ENCODE peak calls at places on chromosomes 7 and 10, in six cellular contexts. One of them, this sample, is unnamed.
A peak's percentile ranks its signal among the peaks of the same experiment; 100 is the strongest.

GRCh38 chr10:120601999-120602398 is 145.0 kb downstream of the PLPP4 start:
- DNase-seq in upper lobe of right lung: no peak
- DNase-seq in astrocyte of the spinal cord: no peak
- DNase-seq in ovary: no peak
- DNase-seq in prostate gland: no peak
- DNase-seq in CD8-positive, alpha-beta T cell: no peak
- DNase-seq in this sample: no peak

GRCh38 chr7:47482013-47482761 is 99.7 kb downstream of the TNS3 start:
- DNase-seq in ovary: no peak
- DNase-seq in upper lobe of right lung: no peak
- DNase-seq in astrocyte of the spinal cord: peak; percentile 92
- DNase-seq in CD8-positive, alpha-beta T cell: no peak
- DNase-seq in prostate gland: no peak
- DNase-seq in this sample: no peak

GRCh38 chr7:95246935-95247370 is 77.4 kb downstream of the PON1 start:
- DNase-seq in upper lobe of right lung: no peak
- DNase-seq in astrocyte of the spinal cord: peak; percentile 78
- DNase-seq in CD8-positive, alpha-beta T cell: no peak
- DNase-seq in ovary: no peak
- DNase-seq in prostate gland: peak; percentile 17
- DNase-seq in this sample: peak; percentile 5

GRCh38 chr7:31938650-31939049 is 131.6 kb downstream of the PDE1C start:
- DNase-seq in upper lobe of right lung: no peak
- DNase-seq in prostate gland: no peak
- DNase-seq in astrocyte of the spinal cord: peak; percentile 43
- DNase-seq in CD8-positive, alpha-beta T cell: no peak
- DNase-seq in ovary: no peak
- DNase-seq in this sample: no peak

GRCh38 chr10:83647519-83647918 is 491.8 kb upstream of the GHITM start:
- DNase-seq in upper lobe of right lung: no peak
- DNase-seq in prostate gland: no peak
- DNase-seq in astrocyte of the spinal cord: no peak
- DNase-seq in CD8-positive, alpha-beta T cell: no peak
- DNase-seq in ovary: no peak
- DNase-seq in this sample: no peak

GRCh38 chr10:74189999-74190421 is 39.0 kb downstream of the ADK start:
- DNase-seq in CD8-positive, alpha-beta T cell: peak; percentile 24
- DNase-seq in ovary: no peak
- DNase-seq in astrocyte of the spinal cord: peak; percentile 88
- DNase-seq in upper lobe of right lung: no peak
- DNase-seq in prostate gland: peak; percentile 70
- DNase-seq in this sample: no peak

GRCh38 chr10:102951316-102951715 is 33.2 kb downstream of the CNNM2 start:
- DNase-seq in ovary: no peak
- DNase-seq in prostate gland: no peak
- DNase-seq in astrocyte of the spinal cord: no peak
- DNase-seq in upper lobe of right lung: no peak
- DNase-seq in CD8-positive, alpha-beta T cell: no peak
- DNase-seq in this sample: no peak

GRCh38 chr7:134908289-134908688 is 78.0 kb upstream of the AGBL3 start:
- DNase-seq in prostate gland: no peak
- DNase-seq in ovary: no peak
- DNase-seq in upper lobe of right lung: no peak
- DNase-seq in astrocyte of the spinal cord: peak; percentile 48
- DNase-seq in CD8-positive, alpha-beta T cell: no peak
- DNase-seq in this sample: peak; percentile 29

GRCh38 chr10:94315975-94316464 is 46.7 kb downstream of the NOC3L start:
- DNase-seq in prostate gland: no peak
- DNase-seq in CD8-positive, alpha-beta T cell: no peak
- DNase-seq in astrocyte of the spinal cord: peak; percentile 76
- DNase-seq in upper lobe of right lung: no peak
- DNase-seq in ovary: no peak
- DNase-seq in this sample: no peak

GRCh38 chr7:158963780-158964222 is 107.4 kb downstream of the DYNC2I1 start:
- DNase-seq in prostate gland: no peak
- DNase-seq in CD8-positive, alpha-beta T cell: no peak
- DNase-seq in ovary: no peak
- DNase-seq in upper lobe of right lung: no peak
- DNase-seq in astrocyte of the spinal cord: no peak
- DNase-seq in this sample: no peak

GRCh38 chr10:82910301-82910700 is 1035.3 kb downstream of the NRG3 start:
- DNase-seq in ovary: no peak
- DNase-seq in prostate gland: no peak
- DNase-seq in astrocyte of the spinal cord: no peak
- DNase-seq in upper lobe of right lung: no peak
- DNase-seq in CD8-positive, alpha-beta T cell: no peak
- DNase-seq in this sample: no peak

GRCh38 chr10:112802411-112803060 is 147.5 kb upstream of the TCF7L2 start:
- DNase-seq in CD8-positive, alpha-beta T cell: no peak
- DNase-seq in ovary: no peak
- DNase-seq in prostate gland: no peak
- DNase-seq in astrocyte of the spinal cord: no peak
- DNase-seq in upper lobe of right lung: no peak
- DNase-seq in this sample: no peak

GRCh38 chr7:52726986-52727385 is 308.4 kb upstream of the POM121L12 start:
- DNase-seq in CD8-positive, alpha-beta T cell: no peak
- DNase-seq in prostate gland: no peak
- DNase-seq in ovary: no peak
- DNase-seq in upper lobe of right lung: no peak
- DNase-seq in astrocyte of the spinal cord: no peak
- DNase-seq in this sample: no peak

GRCh38 chr10:6815346-6815745 is 235.3 kb upstream of the PRKCQ start:
- DNase-seq in upper lobe of right lung: no peak
- DNase-seq in ovary: no peak
- DNase-seq in prostate gland: no peak
- DNase-seq in CD8-positive, alpha-beta T cell: no peak
- DNase-seq in astrocyte of the spinal cord: no peak
- DNase-seq in this sample: no peak

GRCh38 chr7:55570939-55571338 is 1.4 kb downstream of the VOPP1 start:
- DNase-seq in CD8-positive, alpha-beta T cell: no peak
- DNase-seq in prostate gland: no peak
- DNase-seq in ovary: no peak
- DNase-seq in upper lobe of right lung: no peak
- DNase-seq in astrocyte of the spinal cord: peak; percentile 81
- DNase-seq in this sample: no peak

GRCh38 chr10:34249634-34250033 is 565.5 kb downstream of the PARD3 start:
- DNase-seq in prostate gland: no peak
- DNase-seq in upper lobe of right lung: no peak
- DNase-seq in ovary: no peak
- DNase-seq in CD8-positive, alpha-beta T cell: no peak
- DNase-seq in astrocyte of the spinal cord: no peak
- DNase-seq in this sample: no peak

GRCh38 chr10:19572056-19572455 is 244.2 kb upstream of the PLXDC2 start:
- DNase-seq in upper lobe of right lung: no peak
- DNase-seq in prostate gland: no peak
- DNase-seq in astrocyte of the spinal cord: peak; percentile 2
- DNase-seq in ovary: no peak
- DNase-seq in CD8-positive, alpha-beta T cell: no peak
- DNase-seq in this sample: no peak

GRCh38 chr10:50275650-50276235 is 24.4 kb upstream of the ASAH2 start:
- DNase-seq in prostate gland: peak; percentile 12
- DNase-seq in ovary: no peak
- DNase-seq in astrocyte of the spinal cord: no peak
- DNase-seq in CD8-positive, alpha-beta T cell: peak; percentile 14
- DNase-seq in upper lobe of right lung: no peak
- DNase-seq in this sample: no peak

GRCh38 chr7:14457567-14458453 is 444.7 kb downstream of the DGKB start:
- DNase-seq in astrocyte of the spinal cord: peak; percentile 88
- DNase-seq in ovary: peak; percentile 32
- DNase-seq in CD8-positive, alpha-beta T cell: peak; percentile 53
- DNase-seq in upper lobe of right lung: peak; percentile 63
- DNase-seq in prostate gland: peak; percentile 67
- DNase-seq in this sample: no peak

GRCh38 chr10:117134084-117135025 is 3.7 kb downstream of the VAX1 start:
- DNase-seq in upper lobe of right lung: no peak
- DNase-seq in prostate gland: no peak
- DNase-seq in CD8-positive, alpha-beta T cell: no peak
- DNase-seq in astrocyte of the spinal cord: no peak
- DNase-seq in ovary: no peak
- DNase-seq in this sample: peak; percentile 14

GRCh38 chr10:117135026-117135372 is 3.1 kb downstream of the VAX1 start:
- DNase-seq in ovary: no peak
- DNase-seq in CD8-positive, alpha-beta T cell: no peak
- DNase-seq in prostate gland: no peak
- DNase-seq in upper lobe of right lung: no peak
- DNase-seq in astrocyte of the spinal cord: no peak
- DNase-seq in this sample: no peak

GRCh38 chr10:117132751-117133231 is 5.3 kb downstream of the VAX1 start:
- DNase-seq in astrocyte of the spinal cord: no peak
- DNase-seq in upper lobe of right lung: no peak
- DNase-seq in prostate gland: no peak
- DNase-seq in CD8-positive, alpha-beta T cell: no peak
- DNase-seq in ovary: no peak
- DNase-seq in this sample: no peak

GRCh38 chr10:117131390-117132327 is 6.4 kb downstream of the VAX1 start:
- DNase-seq in upper lobe of right lung: no peak
- DNase-seq in ovary: no peak
- DNase-seq in CD8-positive, alpha-beta T cell: no peak
- DNase-seq in prostate gland: no peak
- DNase-seq in astrocyte of the spinal cord: no peak
- DNase-seq in this sample: peak; percentile 6

DNA sequence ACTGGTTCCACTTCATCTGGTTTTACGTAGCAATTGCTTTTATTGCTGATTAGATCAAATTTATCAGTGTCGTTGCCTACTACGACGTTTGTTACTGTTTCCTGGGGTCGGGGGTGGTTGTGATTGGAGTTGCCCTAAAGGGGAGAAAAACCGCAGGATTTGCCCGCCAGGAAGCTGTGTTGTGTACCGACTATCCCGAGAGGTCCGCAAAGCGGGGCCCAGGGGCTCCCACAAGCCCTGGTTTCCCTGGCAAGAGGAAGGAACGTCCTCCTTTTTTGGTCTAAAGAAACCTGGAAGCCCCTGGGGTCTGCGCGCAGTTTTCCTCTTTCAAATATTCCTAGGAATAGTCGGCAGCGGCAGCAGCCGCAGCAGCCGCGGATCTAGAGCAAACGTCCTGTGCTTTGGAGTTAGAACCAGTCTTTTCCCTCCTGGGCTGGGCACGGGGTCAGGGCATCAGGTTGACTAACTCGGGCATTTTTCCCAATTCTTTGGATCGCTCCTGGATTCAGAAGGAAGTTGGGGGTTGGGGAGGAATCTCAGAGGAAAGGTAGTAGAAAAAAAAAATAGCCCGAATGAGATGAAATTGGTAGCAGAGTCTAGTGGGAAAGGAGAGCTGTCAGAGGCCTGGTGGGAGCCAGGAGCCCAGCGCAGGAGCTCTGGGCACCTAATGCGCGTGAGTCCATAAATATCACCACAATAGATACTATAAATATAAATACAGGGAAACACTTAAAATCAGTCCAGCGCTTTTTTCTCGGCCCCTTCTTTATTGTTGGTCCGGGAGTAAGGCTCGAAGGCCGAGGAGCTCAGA is 4.6 kb downstream of the VAX1 start:
- DNase-seq in CD8-positive, alpha-beta T cell: no peak
- DNase-seq in upper lobe of right lung: no peak
- DNase-seq in astrocyte of the spinal cord: no peak
- DNase-seq in ovary: no peak
- DNase-seq in prostate gland: no peak
- DNase-seq in this sample: no peak
- H3K4me3 ChIP-seq in CD8-positive, alpha-beta T cell: no peak overlapping the region
- H3K4me3 ChIP-seq in upper lobe of right lung: no peak overlapping the region
- H3K4me3 ChIP-seq in astrocyte of the spinal cord: no peak overlapping the region
- H3K4me3 ChIP-seq in ovary: no peak overlapping the region
- H3K4me3 ChIP-seq in prostate gland: no peak overlapping the region
- H3K4me3 ChIP-seq in this sample: no peak overlapping the region

GRCh38 chr10:96625173-96625572 is 38.4 kb upstream of the TM9SF3 start:
- DNase-seq in astrocyte of the spinal cord: no peak
- DNase-seq in prostate gland: no peak
- DNase-seq in ovary: no peak
- DNase-seq in CD8-positive, alpha-beta T cell: no peak
- DNase-seq in upper lobe of right lung: no peak
- DNase-seq in this sample: no peak
- TF ChIP-seq CTCF in astrocyte of the spinal cord: no peak
- TF ChIP-seq CTCF in prostate gland: no peak
- TF ChIP-seq CTCF in ovary: no peak
- TF ChIP-seq CTCF in CD8-positive, alpha-beta T cell: no peak
- TF ChIP-seq CTCF in upper lobe of right lung: no peak
- TF ChIP-seq CTCF in this sample: no peak

GRCh38 chr7:131525820-131526219 is 30.6 kb downstream of the PODXL start:
- DNase-seq in prostate gland: no peak
- DNase-seq in upper lobe of right lung: no peak
- DNase-seq in astrocyte of the spinal cord: no peak
- DNase-seq in CD8-positive, alpha-beta T cell: no peak
- DNase-seq in ovary: no peak
- DNase-seq in this sample: no peak
- H3K4me3 ChIP-seq in prostate gland: no peak overlapping the region
- H3K4me3 ChIP-seq in upper lobe of right lung: no peak overlapping the region
- H3K4me3 ChIP-seq in astrocyte of the spinal cord: no peak overlapping the region
- H3K4me3 ChIP-seq in CD8-positive, alpha-beta T cell: no peak overlapping the region
- H3K4me3 ChIP-seq in ovary: no peak overlapping the region
- H3K4me3 ChIP-seq in this sample: no peak overlapping the region

DNA sequence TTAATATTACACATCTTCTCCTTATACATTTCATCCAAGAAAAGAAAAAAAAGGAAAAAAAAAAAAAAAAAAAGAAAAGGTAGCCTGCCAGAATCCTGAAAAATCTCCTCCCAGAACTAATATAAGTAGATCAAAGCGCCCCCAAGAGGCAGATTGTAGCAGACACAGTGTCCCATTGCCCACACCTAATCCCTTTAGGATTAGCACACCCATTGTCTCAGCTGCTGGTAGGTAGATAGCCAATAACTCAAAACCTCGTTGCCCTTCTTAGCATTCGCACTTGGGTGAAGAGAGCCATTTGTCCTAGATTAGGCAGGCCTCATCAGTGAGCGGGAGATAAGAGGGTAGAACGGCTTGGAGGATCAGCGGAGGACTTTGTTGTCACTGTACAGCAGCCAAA is 100.2 kb upstream of the SORCS1 start:
- DNase-seq in prostate gland: no peak
- DNase-seq in astrocyte of the spinal cord: no peak
- DNase-seq in CD8-positive, alpha-beta T cell: no peak
- DNase-seq in ovary: no peak
- DNase-seq in upper lobe of right lung: no peak
- DNase-seq in this sample: no peak
- TF ChIP-seq CTCF in prostate gland: no peak
- TF ChIP-seq CTCF in astrocyte of the spinal cord: no peak
- TF ChIP-seq CTCF in CD8-positive, alpha-beta T cell: no peak
- TF ChIP-seq CTCF in ovary: no peak
- TF ChIP-seq CTCF in upper lobe of right lung: peak; percentile 12
- TF ChIP-seq CTCF in this sample: peak; percentile 27